ENCODE peak calls at places on chromosome 17, in eight cellular contexts. J, N, A, U, G, Z, E and R are unnamed samples.

GRCh38 chr17:12613566-12613965 is 52.1 kb upstream of the MYOCD start:
- DNase-seq in G (no peak), J (no peak), A (no peak), U (peak), E (no peak), Z (no peak), N (no peak), R (no peak)

GRCh38 chr17:77064608-77065007 is 76.2 kb upstream of the SEC14L1 start:
- DNase-seq in G (no peak), Z (no peak), U (no peak), N (no peak), A (no peak), E (no peak), J (no peak), R (no peak)

GRCh38 chr17:66727634-66728570 is 107.0 kb upstream of the CACNG5 start:
- DNase-seq in A (no peak), N (peak), U (peak), Z (peak), J (peak), G (peak), E (peak), R (peak)

GRCh38 chr17:40068584-40068916 is 5.8 kb downstream of the THRA start:
- DNase-seq in J (no peak), N (no peak), E (no peak), A (no peak), Z (peak), G (no peak), U (no peak), R (no peak)

GRCh38 chr17:79721993-79722671 is 8.6 kb upstream of the ENPP7 start:
- DNase-seq in U (peak), E (no peak), J (no peak), A (no peak), Z (peak), G (no peak), N (peak), R (no peak)

GRCh38 chr17:79573196-79573929 is 37.5 kb downstream of the RBFOX3 start:
- DNase-seq in J (no peak), U (no peak), Z (no peak), A (no peak), N (no peak), E (peak), G (no peak), R (no peak)

GRCh38 chr17:17685775-17686291 is 4.6 kb downstream of the RAI1 start:
- DNase-seq in N (no peak), Z (peak), U (peak), G (no peak), J (no peak), A (no peak), E (no peak), R (no peak)

GRCh38 chr17:75048396-75048933 is 1.4 kb downstream of the KCTD2 start:
- DNase-seq in E (no peak), U (no peak), N (no peak), Z (no peak), A (no peak), G (no peak), J (no peak), R (no peak)

GRCh38 chr17:14381606-14382005 is 80.7 kb downstream of the HS3ST3B1 start:
- DNase-seq in N (peak), J (no peak), A (no peak), Z (no peak), E (no peak), U (no peak), G (no peak), R (no peak)

GRCh38 chr17:58278661-58279015 is 2.1 kb downstream of the MPO start:
- DNase-seq in A (no peak), N (no peak), E (no peak), J (no peak), U (no peak), G (peak), Z (no peak), R (peak)

GRCh38 chr17:59311051-59311468 is 20.4 kb upstream of the YPEL2 start:
- DNase-seq in E (no peak), G (peak), N (peak), Z (peak), J (no peak), U (peak), A (no peak), R (peak)

GRCh38 chr17:31593806-31594205 is 202.3 kb downstream of the RAB11FIP4 start:
- DNase-seq in Z (no peak), G (no peak), U (peak), A (no peak), N (no peak), E (peak), J (no peak), R (no peak)

GRCh38 chr17:71769850-71770249 is 351.0 kb upstream of the SOX9 start:
- DNase-seq in J (no peak), N (no peak), E (no peak), U (no peak), Z (no peak), A (no peak), G (no peak), R (no peak)

GRCh38 chr17:78368348-78368747 is 8.5 kb upstream of the SOCS3 start:
- DNase-seq in G (no peak), Z (no peak), A (no peak), N (no peak), E (no peak), J (no peak), U (no peak), R (no peak)

GRCh38 chr17:54015734-54016133 is 193.0 kb downstream of the KIF2B start:
- DNase-seq in A (no peak), N (no peak), Z (no peak), U (no peak), E (no peak), G (no peak), J (no peak), R (no peak)

GRCh38 chr17:49490271-49490670 is 4.8 kb upstream of the NGFR start:
- DNase-seq in G (no peak), A (no peak), Z (no peak), J (no peak), N (peak), U (no peak), E (no peak), R (no peak)

GRCh38 chr17:47698749-47699535 is 5.0 kb downstream of the TBKBP1 start:
- DNase-seq in J (peak), N (peak), U (peak), Z (peak), E (peak), A (peak), G (peak), R (peak)

GRCh38 chr17:9291912-9292562 is 270.7 kb downstream of the NTN1 start:
- DNase-seq in Z (peak), U (no peak), N (peak), J (peak), E (peak), G (peak), A (no peak), R (peak)

GRCh38 chr17:40646791-40647548 is 648 bp downstream of the SMARCE1 start:
- DNase-seq in N (peak), Z (no peak), G (peak), U (peak), J (no peak), A (peak), E (no peak), R (peak)

GRCh38 chr17:80109066-80109618 is 7.8 kb downstream of the GAA start:
- DNase-seq in Z (no peak), J (no peak), A (no peak), E (peak), N (no peak), U (no peak), G (no peak), R (no peak)

GRCh38 chr17:69358688-69359596 is 32.0 kb upstream of the ABCA5 start:
- DNase-seq in A (no peak), E (no peak), Z (peak), G (peak), J (no peak), U (no peak), N (peak), R (no peak)

GRCh38 chr17:28675485-28675884 is 13.5 kb downstream of the SUPT6H start:
- DNase-seq in E (no peak), N (no peak), Z (no peak), J (no peak), U (no peak), A (no peak), G (no peak), R (no peak)

DNA sequence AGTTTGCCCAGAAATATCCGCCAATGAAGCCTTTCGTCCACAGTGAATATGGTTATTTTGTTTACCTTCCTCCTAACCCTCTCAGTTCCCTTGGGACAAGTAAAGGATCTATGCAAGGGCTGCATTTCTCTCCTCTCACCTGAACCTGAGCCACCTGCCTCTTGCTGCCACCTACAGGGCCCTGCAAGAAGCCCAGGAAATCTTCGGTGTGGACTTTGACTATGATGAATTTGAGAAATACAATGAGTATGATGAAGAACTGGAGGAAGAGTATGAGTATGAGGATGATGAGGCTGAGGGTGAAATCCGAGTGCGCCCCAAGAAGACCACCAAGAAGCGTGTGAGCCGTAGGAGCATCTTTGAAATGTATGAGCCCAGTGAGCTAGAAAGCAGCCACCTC is 14.0 kb downstream of the SUPT6H start:
- DNase-seq in N (no peak), J (no peak), U (no peak), G (no peak), E (no peak), A (no peak), Z (peak), R (no peak)
- TF ChIP-seq CTCF in N (peak), J (peak), U (peak), G (peak), E (no peak), A (no peak), Z (peak), R (peak)

DNA sequence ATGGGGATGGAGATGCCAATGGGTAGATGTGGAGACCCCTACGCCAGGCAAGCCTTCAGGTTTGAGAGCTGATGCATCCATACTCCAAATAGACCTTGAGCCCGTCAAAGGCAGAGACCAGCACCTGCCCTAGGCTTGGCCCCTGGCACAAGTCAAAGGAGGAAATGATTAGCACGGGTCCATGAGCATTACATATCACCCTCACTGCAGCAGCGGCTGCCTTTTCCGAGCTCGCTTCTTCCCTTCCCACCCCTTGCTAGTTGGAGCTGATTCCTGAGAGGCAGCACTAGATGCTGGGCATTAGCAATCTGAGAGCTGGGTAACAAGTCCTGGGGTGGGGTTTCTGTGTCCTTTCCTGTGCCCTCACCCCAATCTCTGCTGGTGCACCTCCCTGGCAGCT is 3.2 kb downstream of the CDRT4 start:
- DNase-seq in U (no peak), N (no peak), E (no peak), G (no peak), Z (no peak), A (no peak), J (no peak), R (no peak)
- TF ChIP-seq CTCF in U (no peak), N (no peak), E (no peak), G (no peak), Z (no peak), A (no peak), J (no peak), R (no peak)

GRCh38 chr17:50630524-50631194 is 4.0 kb upstream of the ABCC3 start:
- DNase-seq in E (peak), Z (peak), G (peak), J (peak), U (no peak), A (peak), N (peak), R (peak)
- TF ChIP-seq CTCF in E (peak), Z (peak), G (peak), J (peak), U (peak), A (peak), N (peak), R (peak)

DNA sequence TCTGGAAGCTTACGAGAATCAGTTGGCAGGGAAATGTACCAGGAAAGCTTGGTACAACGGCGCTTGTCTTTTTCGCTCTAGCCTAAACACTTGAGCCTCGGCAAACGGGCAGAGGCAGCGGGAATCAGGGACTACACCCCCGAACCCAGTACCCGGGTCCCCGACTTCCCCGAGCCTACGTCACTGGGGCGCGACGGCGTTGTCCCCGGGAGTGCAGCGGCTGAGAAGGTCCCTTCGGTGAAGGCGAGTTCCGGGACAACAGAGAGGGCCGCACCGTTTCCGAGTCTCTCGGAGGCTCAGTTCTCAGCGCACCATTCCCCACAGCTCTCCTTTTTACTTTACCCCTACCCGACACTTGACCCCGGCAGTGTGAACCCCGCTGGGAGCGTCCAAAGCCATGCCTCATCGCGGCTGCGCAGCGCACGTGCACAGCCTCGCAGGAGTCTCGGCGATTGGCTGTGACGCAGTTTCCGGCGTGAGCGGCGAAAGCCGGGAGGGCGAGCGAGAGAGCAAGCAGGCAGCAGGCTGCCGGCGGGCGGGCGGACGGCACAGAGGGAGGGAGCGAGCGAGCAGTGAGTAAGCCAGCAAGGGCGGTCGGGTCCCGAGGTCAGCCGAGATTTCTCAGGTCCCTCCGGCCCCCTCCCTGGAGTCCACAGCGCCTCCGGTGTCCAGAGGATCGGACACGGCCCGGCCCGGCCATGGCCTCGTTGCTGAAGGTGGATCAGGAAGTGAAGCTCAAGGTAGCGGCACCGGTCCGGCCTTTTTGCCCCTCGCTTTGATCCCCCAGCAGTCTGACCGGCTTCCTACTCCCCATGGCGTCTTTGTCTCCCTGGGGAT is at the start of gene PSME3:
- DNase-seq in E (peak), Z (peak), A (peak), J (peak), N (peak), U (peak), G (peak), R (peak)
- TF ChIP-seq CTCF in E (no peak), Z (peak), A (no peak), J (no peak), N (no peak), U (peak), G (no peak), R (no peak)

GRCh38 chr17:81199482-81199830 is 23.3 kb downstream of the CEP131 start:
- DNase-seq in G (no peak), Z (no peak), A (no peak), N (no peak), U (no peak), J (no peak), E (no peak), R (no peak)

GRCh38 chr17:81200201-81200600 is 22.6 kb downstream of the CEP131 start:
- DNase-seq in U (no peak), N (no peak), J (no peak), E (no peak), Z (no peak), G (no peak), A (no peak), R (no peak)

GRCh38 chr17:81198826-81199481 is 23.8 kb downstream of the CEP131 start:
- DNase-seq in J (no peak), E (no peak), U (no peak), N (no peak), Z (no peak), G (no peak), A (no peak), R (no peak)

GRCh38 chr17:81202318-81202717 is 20.4 kb downstream of the CEP131 start:
- DNase-seq in E (no peak), N (no peak), G (no peak), U (no peak), Z (no peak), A (no peak), J (no peak), R (no peak)

GRCh38 chr17:81200695-81201580 is 21.8 kb downstream of the CEP131 start:
- DNase-seq in Z (peak), G (peak), U (peak), A (no peak), E (no peak), J (no peak), N (peak), R (peak)
- TF ChIP-seq CTCF in Z (peak), G (peak), U (peak), A (no peak), E (peak), J (peak), N (peak), R (peak)

GRCh38 chr17:56809106-56809819 is 24.5 kb downstream of the C17orf67 start:
- DNase-seq in A (no peak), U (no peak), G (no peak), N (no peak), E (peak), Z (no peak), J (no peak), R (no peak)

GRCh38 chr17:56810286-56810781 is 23.4 kb downstream of the C17orf67 start:
- DNase-seq in N (no peak), A (no peak), J (no peak), U (no peak), G (no peak), Z (no peak), E (peak), R (no peak)

GRCh38 chr17:56810846-56811775 is 22.6 kb downstream of the C17orf67 start:
- DNase-seq in J (no peak), G (no peak), Z (no peak), U (no peak), A (no peak), N (no peak), E (peak), R (no peak)

GRCh38 chr17:56808503-56808902 is 25.2 kb downstream of the C17orf67 start:
- DNase-seq in A (no peak), J (no peak), U (no peak), E (no peak), Z (no peak), G (no peak), N (peak), R (no peak)

DNA sequence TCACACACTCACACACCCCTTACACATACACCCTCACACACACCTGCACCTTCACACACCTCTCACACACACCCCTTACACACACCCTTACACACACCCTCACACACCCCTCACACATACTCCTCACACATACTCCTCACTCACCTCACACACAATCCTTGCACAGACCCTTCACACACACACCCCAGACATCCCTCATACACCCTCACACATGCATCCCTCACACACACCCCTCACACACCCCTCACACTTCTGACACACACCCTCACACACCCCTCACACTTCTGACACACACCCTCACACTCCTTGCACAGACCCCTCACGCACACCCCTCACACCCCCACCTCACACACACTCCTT is 23.9 kb downstream of the C17orf67 start:
- DNase-seq in U (no peak), G (no peak), E (no peak), N (no peak), J (no peak), A (no peak), Z (no peak), R (no peak)
- TF ChIP-seq CTCF in U (no peak), G (no peak), E (no peak), N (no peak), J (no peak), A (no peak), Z (no peak), R (no peak)

DNA sequence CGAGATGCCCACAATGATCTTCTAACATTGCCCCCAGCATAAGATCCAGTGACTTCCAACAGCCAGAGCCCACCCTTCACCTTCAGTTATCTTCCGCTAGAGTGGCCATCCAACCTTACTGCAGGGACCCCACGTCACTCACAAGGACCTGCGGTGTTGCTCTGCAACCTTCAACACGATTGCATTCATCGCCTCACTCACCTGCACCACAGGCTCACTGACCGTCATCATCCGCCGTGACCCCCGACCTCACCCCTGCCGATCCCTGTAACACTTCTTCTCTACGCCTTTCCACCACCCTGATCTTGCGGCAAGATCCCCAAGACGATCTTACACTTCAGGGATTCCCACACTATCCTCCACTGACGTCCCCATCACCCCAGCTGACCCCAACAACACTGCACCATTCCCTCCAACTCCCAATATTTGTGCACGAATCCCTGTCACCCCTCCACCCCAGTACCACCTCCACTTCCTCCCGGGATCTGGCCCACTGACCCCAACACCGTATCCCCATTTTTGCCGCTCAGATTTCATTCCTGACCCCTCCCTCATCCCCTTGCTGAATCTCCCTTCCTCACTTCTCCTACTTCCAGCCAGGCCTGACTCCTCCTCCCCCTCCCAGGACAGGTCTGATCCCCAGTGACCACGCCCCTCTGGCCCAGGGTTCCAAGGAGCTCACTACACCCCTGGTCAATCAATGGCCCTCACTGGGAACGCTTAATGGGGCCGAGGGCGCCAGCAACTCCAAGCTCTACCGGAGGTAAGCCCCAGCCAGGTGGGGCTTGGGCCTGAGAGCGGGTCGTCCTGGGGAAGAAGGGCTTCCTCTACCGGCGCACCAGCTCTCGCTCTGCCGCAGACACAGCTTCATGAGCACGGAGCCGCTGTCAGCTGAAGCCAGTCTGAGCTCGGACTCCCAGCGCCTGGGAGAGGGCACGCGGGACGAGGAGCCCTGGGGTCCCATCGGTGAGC is 7.6 kb downstream of the RUNDC3A start:
- DNase-seq in G (no peak), N (peak), U (no peak), J (no peak), E (no peak), Z (peak), A (no peak), R (no peak)
- TF ChIP-seq CTCF in G (no peak), N (no peak), U (no peak), J (no peak), E (no peak), Z (no peak), A (no peak), R (no peak)